ENCODE peak calls at places on chromosomes 4 and X, in six cellular contexts. E, U, S, W, B and R are unnamed samples.

GRCh38 chrX:123964155-123964554 is 2.6 kb downstream of the STAG2 start:
- DNase-seq in E (no peak), U (no peak), S (no peak), W (no peak), B (no peak), R (no peak)

GRCh38 chr4:188781655-188782054 is 642.4 kb downstream of the TRIML1 start:
- DNase-seq in E (no peak), U (no peak), S (no peak), W (no peak), B (peak; percentile 1), R (no peak)

GRCh38 chr4:105140684-105141490 is 5.8 kb upstream of the TET2 start:
- DNase-seq in E (no peak), U (no peak), S (peak; percentile 66), W (no peak), B (peak; percentile 54), R (no peak)

GRCh38 chr4:183286590-183287308 is 33.3 kb downstream of the CLDN22 start:
- DNase-seq in E (no peak), U (no peak), S (no peak), W (no peak), B (no peak), R (no peak)

GRCh38 chrX:7112071-7112470 is 35.4 kb upstream of the STS start:
- DNase-seq in E (no peak), U (no peak), S (no peak), W (no peak), B (no peak), R (no peak)

GRCh38 chr4:184288451-184289178 is 70.9 kb upstream of the ENPP6 start:
- DNase-seq in E (no peak), U (peak; percentile 43), S (no peak), W (peak; percentile 91), B (no peak), R (no peak)

GRCh38 chr4:76689079-76689817 is 208.7 kb downstream of the SOWAHB start:
- DNase-seq in E (peak; percentile 34), U (peak; percentile 78), S (no peak), W (no peak), B (no peak), R (peak; percentile 22)

GRCh38 chr4:66929748-66930147 is 615.6 kb downstream of the CENPC start:
- DNase-seq in E (no peak), U (no peak), S (no peak), W (no peak), B (no peak), R (no peak)

GRCh38 chr4:109472343-109472761 is 38.7 kb downstream of the SEC24B start:
- DNase-seq in E (no peak), U (no peak), S (peak; percentile 23), W (no peak), B (no peak), R (no peak)

GRCh38 chrX:30039768-30040167 is 175.6 kb upstream of the MAGEB2 start:
- DNase-seq in E (no peak), U (no peak), S (no peak), W (no peak), B (no peak), R (no peak)

GRCh38 chr4:165060938-165061337 is 7.3 kb downstream of the TRIM75 start:
- DNase-seq in E (no peak), U (no peak), S (no peak), W (no peak), B (no peak), R (no peak)

GRCh38 chr4:127047930-127048329 is 584.8 kb upstream of the INTU start:
- DNase-seq in E (no peak), U (no peak), S (no peak), W (no peak), B (no peak), R (no peak)

GRCh38 chr4:41413670-41414069 is 124.3 kb upstream of the LIMCH1 start:
- DNase-seq in E (no peak), U (no peak), S (no peak), W (no peak), B (no peak), R (no peak)

GRCh38 chrX:46965125-46965758 is 53.0 kb downstream of the JADE3 start:
- DNase-seq in E (no peak), U (no peak), S (no peak), W (no peak), B (no peak), R (no peak)

GRCh38 chr4:61511716-61512488 is 311.8 kb downstream of the ADGRL3 start:
- DNase-seq in E (no peak), U (no peak), S (no peak), W (no peak), B (no peak), R (no peak)

GRCh38 chr4:67593741-67594175 is 35.2 kb downstream of the STAP1 start:
- DNase-seq in E (no peak), U (no peak), S (no peak), W (no peak), B (no peak), R (no peak)

GRCh38 chr4:64682481-64682880 is 273.2 kb upstream of the TECRL start:
- DNase-seq in E (no peak), U (no peak), S (no peak), W (no peak), B (no peak), R (no peak)

GRCh38 chr4:89347363-89347762 is 39.8 kb upstream of the GPRIN3 start:
- DNase-seq in E (no peak), U (no peak), S (no peak), W (no peak), B (no peak), R (no peak)

GRCh38 chrX:29090811-29091210 is 503.6 kb downstream of the IL1RAPL1 start:
- DNase-seq in E (no peak), U (no peak), S (no peak), W (no peak), B (no peak), R (no peak)

GRCh38 chrX:154458954-154459829 is 1.1 kb downstream of the PLXNA3 start:
- DNase-seq in E (no peak), U (no peak), S (no peak), W (no peak), B (no peak), R (no peak)

GRCh38 chr4:150462743-150463142 is 119.2 kb upstream of the MAB21L2 start:
- DNase-seq in E (no peak), U (no peak), S (no peak), W (no peak), B (peak; percentile 14), R (no peak)

GRCh38 chr4:126701756-126702155 is 931.0 kb upstream of the INTU start:
- DNase-seq in E (no peak), U (no peak), S (no peak), W (no peak), B (no peak), R (no peak)

GRCh38 chr4:18859468-18859867 is 837.9 kb upstream of the LCORL start:
- DNase-seq in E (no peak), U (no peak), S (no peak), W (no peak), B (no peak), R (no peak)

DNA sequence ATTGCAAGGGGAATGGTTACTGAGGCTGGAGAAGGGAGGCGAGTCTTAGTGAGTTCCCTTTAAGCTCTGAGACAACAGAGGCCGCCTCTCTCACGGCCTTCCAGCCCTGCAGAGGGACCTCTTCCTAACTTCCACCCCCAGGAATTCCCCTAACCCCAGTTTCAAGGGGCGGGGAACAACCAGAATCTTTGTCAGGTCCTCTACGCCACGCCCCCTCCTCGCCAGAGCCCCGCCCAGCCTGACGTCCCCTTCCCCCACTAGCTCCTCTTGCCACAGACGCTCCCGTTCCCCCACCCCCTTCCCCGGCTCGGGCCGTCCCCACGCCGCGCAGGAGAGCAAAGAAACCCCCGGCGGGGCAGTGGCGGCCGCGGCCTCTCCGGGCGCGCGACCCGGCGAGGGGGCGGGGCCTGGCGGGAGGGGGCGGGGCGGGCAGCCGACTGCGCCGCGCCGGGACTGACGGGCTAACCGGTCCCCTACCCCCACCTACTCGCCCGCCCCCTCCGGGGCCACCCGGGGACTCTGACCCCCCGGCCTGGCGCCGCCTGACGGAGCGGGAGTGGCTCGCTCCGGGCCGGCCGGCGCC is 12.2 kb upstream of the TMEM156 start:
- DNase-seq in E (peak; percentile 67), U (peak; percentile 89), S (peak; percentile 94), W (peak; percentile 90), B (peak; percentile 93), R (peak; percentile 59)
- TF ChIP-seq POLR2A in E (peak; percentile 66), U (peak; percentile 78), S (peak; percentile 49), W (peak; percentile 74), B (peak; percentile 91), R (peak; percentile 71)

DNA sequence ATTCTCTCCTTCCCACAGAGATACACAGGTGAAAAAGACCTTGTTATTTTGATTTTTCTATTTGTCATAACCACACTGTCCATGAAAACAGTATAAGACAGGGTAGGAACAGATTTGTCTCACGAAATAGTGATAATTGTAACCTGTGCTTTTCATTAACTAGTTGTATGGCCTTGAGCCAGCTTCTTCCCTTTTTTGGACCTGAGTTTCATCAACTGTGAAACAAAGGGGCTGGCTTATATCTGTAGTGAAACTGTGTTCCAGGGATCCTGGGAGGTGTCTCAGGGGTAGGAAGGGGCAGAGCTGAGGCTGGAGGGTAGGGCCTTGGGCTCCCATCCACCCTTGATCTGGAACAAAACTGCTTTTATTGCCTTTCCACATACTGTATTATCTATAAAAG is 50.9 kb downstream of the MED28 start:
- DNase-seq in E (no peak), U (no peak), S (no peak), W (no peak), B (no peak), R (no peak)
- TF ChIP-seq TAF1 in E (no peak), U (no peak), S (no peak), W (no peak), B (no peak), R (no peak)

DNA sequence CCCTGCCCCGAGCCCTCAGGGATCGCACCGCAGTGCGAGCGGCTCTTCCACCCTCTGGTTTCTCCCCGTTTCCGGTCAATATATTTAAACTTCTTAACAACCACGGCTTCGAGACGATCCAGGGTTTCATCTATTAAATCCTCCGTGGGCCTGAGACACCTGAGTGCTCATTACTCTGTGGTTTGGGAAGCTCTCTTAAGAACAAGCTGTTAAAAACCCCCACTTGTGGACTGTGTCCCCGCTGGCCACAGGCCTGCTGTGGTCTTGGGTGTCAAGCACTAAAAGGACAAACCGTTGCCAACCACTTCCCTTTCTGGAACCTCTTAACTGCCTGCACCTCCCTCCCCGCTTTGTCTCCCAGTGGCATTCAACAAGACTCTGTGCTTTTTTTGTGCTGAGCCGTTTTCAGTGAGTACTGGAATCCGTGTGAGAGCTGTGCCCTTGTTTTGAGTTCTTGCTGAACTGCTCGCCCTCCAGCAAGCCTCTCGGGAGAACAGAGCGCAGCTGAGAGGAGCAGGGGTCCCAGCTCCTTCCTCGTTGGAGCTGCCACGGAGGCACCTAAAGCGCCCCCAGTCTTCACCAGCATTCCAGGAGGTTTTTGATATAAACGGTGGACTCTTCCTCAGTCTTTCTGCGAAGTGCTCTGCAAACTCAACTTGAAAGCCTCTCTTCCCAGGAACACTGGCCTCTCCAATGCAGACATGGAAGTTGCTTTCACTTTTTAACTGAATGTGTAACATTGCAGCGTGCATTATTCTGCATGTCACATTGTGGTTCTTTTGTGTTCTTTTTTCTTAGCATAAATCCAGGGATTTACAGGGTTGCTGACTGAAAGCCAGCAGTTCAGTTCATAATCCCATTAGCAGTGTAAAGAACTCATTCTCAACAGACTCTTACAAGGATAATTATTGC is 706 bp upstream of the IGFBP7 start:
- DNase-seq in E (peak; percentile 19), U (peak; percentile 56), S (peak; percentile 2), W (no peak), B (no peak), R (peak; percentile 19)
- TF ChIP-seq POLR2A in E (no peak), U (no peak), S (no peak), W (no peak), B (no peak), R (no peak)

DNA sequence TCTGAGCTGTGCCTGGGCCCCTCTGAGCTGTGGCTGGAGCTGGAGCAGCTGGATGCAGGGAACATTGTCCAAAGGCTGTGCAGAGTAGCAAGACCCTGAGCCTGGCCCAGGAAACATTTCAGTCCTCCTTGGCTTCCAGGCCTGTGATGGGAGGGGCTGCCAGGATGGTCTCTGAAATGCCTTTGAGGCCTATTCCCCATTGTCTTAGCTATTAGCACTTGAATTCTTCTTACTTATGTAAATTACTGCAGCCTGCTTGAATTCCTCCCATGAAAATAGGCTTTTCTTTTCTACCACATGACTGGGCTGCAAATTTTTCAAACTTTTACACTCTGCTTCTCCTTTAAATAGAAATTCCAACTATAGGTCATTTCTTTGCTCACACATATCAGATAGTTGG is 349.8 kb upstream of the KLHL4 start:
- DNase-seq in E (no peak), U (no peak), S (no peak), W (no peak), B (no peak), R (no peak)
- TF ChIP-seq TAF1 in E (no peak), U (no peak), S (no peak), W (no peak), B (no peak), R (no peak)